ENCODE peak calls at places on chromosomes 3 and 15, in nine cellular contexts. H, J, K, U, A, Z, N, L and D are unnamed samples.

GRCh38 chr15:63655683-63656372 is 58.6 kb downstream of the FBXL22 start:
- DNase-seq in H (no peak), J (no peak), K (no peak), U (no peak), A (no peak), Z (no peak), N (no peak), L (no peak), D (no peak)

GRCh38 chr3:23341147-23341838 is 138.2 kb downstream of the UBE2E2 start:
- DNase-seq in H (no peak), J (no peak), K (no peak), U (no peak), A (no peak), Z (no peak), N (no peak), L (no peak), D (no peak)

GRCh38 chr3:111311709-111312235 is 230.2 kb upstream of the CD96 start:
- DNase-seq in H (no peak), J (no peak), K (no peak), U (no peak), A (no peak), Z (peak), N (no peak), L (no peak), D (no peak)

GRCh38 chr3:112653209-112653871 is 12.4 kb upstream of the CCDC80 start:
- DNase-seq in H (no peak), J (peak), K (peak), U (no peak), A (no peak), Z (peak), N (no peak), L (no peak), D (no peak)

GRCh38 chr15:93088200-93088980 is 621 bp downstream of the RGMA start:
- DNase-seq in H (peak), J (peak), K (no peak), U (peak), A (no peak), Z (peak), N (peak), L (no peak), D (peak)

GRCh38 chr3:30353711-30354467 is 252.5 kb upstream of the TGFBR2 start:
- DNase-seq in H (no peak), J (no peak), K (no peak), U (no peak), A (no peak), Z (no peak), N (peak), L (no peak), D (no peak)

GRCh38 chr3:184414418-184415228 is 34.8 kb downstream of the CHRD start:
- DNase-seq in H (no peak), J (no peak), K (no peak), U (no peak), A (no peak), Z (no peak), N (no peak), L (peak), D (no peak)

GRCh38 chr3:111884411-111885018 is 25.4 kb downstream of the PHLDB2 start:
- DNase-seq in H (no peak), J (no peak), K (peak), U (no peak), A (peak), Z (peak), N (no peak), L (no peak), D (no peak)

GRCh38 chr15:70264014-70264492 is 166.3 kb upstream of the TLE3 start:
- DNase-seq in H (no peak), J (no peak), K (no peak), U (no peak), A (peak), Z (peak), N (no peak), L (no peak), D (peak)

GRCh38 chr3:196778755-196779154 is 39.1 kb downstream of the PAK2 start:
- DNase-seq in H (no peak), J (peak), K (no peak), U (no peak), A (no peak), Z (peak), N (no peak), L (no peak), D (no peak)

GRCh38 chr3:175606650-175607318 is 747.6 kb downstream of the NAALADL2 start:
- DNase-seq in H (no peak), J (peak), K (no peak), U (no peak), A (no peak), Z (no peak), N (no peak), L (no peak), D (no peak)

GRCh38 chr3:121431717-121432517 is 113.9 kb downstream of the POLQ start:
- DNase-seq in H (no peak), J (peak), K (no peak), U (no peak), A (peak), Z (peak), N (peak), L (no peak), D (no peak)

GRCh38 chr3:132783152-132783551 is 60.9 kb upstream of the NPHP3 start:
- DNase-seq in H (no peak), J (no peak), K (no peak), U (no peak), A (no peak), Z (peak), N (no peak), L (no peak), D (no peak)

GRCh38 chr3:55006277-55006676 is 78.4 kb upstream of the LRTM1 start:
- DNase-seq in H (no peak), J (no peak), K (no peak), U (no peak), A (no peak), Z (no peak), N (no peak), L (no peak), D (no peak)

GRCh38 chr3:64939747-64940450 is 252.1 kb upstream of the ADAMTS9 start:
- DNase-seq in H (no peak), J (no peak), K (no peak), U (no peak), A (no peak), Z (no peak), N (no peak), L (no peak), D (no peak)

GRCh38 chr3:45786801-45787495 is 9.4 kb downstream of the SLC6A20 start:
- DNase-seq in H (no peak), J (no peak), K (no peak), U (no peak), A (no peak), Z (no peak), N (no peak), L (no peak), D (no peak)

DNA sequence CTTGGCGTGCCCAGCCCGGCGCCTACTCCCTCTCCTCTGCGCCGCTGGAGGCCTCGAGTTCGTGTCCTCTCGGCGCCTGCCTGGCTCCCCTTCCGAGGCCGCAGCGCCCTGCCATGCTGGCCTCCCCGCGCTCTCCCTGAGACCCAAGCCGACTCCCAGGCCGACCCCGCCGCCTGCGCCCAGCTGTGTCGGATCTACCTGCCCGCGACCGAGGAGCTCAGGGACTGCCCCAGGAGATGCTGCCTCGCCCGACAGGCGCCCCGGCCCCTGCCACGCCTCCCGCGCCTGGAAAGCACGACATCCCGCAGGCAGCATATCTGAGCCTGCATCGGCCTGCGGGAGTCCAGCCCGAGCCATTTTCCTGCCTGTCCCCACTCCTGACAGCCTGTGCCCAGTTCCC is 16.1 kb downstream of the PAQR9 start:
- DNase-seq in H (no peak), J (no peak), K (peak), U (peak), A (no peak), Z (no peak), N (no peak), L (no peak), D (no peak)
- H3K4me3 ChIP-seq in H (no peak), J (no peak), K (no peak), U (peak), A (no peak), Z (no peak), N (no peak), L (no peak), D (peak)

DNA sequence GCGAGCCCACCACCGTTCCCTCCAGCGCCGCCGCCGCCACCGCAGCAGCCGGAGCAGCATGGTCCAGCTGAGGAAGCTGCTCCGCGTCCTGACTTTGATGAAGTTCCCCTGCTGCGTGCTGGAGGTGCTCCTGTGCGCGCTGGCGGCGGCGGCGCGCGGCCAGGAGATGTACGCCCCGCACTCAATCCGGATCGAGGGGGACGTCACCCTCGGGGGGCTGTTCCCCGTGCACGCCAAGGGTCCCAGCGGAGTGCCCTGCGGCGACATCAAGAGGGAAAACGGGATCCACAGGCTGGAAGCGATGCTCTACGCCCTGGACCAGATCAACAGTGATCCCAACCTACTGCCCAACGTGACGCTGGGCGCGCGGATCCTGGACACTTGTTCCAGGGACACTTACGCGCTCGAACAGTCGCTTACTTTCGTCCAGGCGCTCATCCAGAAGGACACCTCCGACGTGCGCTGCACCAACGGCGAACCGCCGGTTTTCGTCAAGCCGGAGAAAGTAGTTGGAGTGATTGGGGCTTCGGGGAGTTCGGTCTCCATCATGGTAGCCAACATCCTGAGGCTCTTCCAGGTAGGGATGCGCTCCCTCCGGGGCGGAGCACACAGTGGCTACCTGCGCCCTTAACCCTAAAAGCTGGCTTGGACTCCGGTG is 545 bp downstream of the GRM7 start:
- DNase-seq in H (peak), J (no peak), K (no peak), U (peak), A (no peak), Z (no peak), N (no peak), L (no peak), D (no peak)
- H3K4me3 ChIP-seq in H (peak), J (no peak), K (peak), U (peak), A (no peak), Z (no peak), N (no peak), L (no peak), D (peak)

GRCh38 chr15:66369773-66370651 is 13.5 kb upstream of the TIPIN start:
- DNase-seq in H (no peak), J (peak), K (no peak), U (no peak), A (peak), Z (peak), N (no peak), L (no peak), D (no peak)
- H3K4me3 ChIP-seq in H (no peak), J (peak), K (no peak), U (peak), A (no peak), Z (no peak), N (peak), L (peak), D (peak)

DNA sequence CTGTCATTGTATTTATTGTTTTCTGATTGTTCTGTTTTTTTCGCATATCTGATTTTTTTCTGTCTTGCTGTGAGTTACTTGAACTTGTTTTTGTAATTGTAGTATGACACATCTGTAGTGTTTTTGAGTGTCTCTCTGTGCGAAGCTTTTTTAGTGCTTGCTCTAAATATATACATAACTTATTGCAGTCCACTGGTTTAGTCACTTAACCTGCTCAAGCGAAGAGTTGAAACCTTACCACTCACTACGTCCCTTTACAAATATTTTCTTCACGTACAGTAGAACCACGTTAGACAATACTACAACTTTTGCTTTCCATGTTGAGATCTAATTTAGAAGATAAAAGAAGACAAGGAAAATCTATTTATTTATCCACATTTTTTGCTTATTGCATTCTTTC is 713.0 kb upstream of the GRM7 start:
- DNase-seq in H (no peak), J (no peak), K (no peak), U (no peak), A (no peak), Z (no peak), N (no peak), L (no peak), D (no peak)
- H3K4me3 ChIP-seq in H (no peak), J (no peak), K (no peak), U (no peak), A (no peak), Z (no peak), N (no peak), L (no peak), D (no peak)

GRCh38 chr15:34987982-34988873 is at the start of gene ZNF770:
- DNase-seq in H (peak), J (peak), K (peak), U (peak), A (peak), Z (peak), N (peak), L (peak), D (peak)
- H3K4me3 ChIP-seq in H (peak), J (peak), K (peak), U (peak), A (peak), Z (peak), N (peak), L (peak), D (peak)

DNA sequence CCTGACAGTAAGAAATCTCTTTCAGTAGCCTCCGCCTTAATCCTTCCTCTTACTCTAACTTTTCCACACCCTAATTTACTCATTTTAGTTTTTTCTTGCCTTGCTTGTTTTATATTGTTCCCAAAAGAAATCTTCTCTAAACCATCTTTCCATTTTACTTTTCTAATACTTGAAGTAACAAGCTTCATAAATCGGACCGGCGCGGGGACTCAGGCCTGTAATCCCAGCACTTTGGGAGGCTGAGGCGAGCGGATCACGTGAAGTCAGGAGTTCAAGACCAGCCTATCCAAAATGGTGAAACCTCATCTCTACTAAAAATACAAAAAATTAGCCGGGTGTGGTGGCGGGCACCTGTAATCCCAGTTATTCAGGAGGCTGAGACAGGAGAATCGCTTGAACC is 17.3 kb downstream of the ZNF148 start:
- DNase-seq in H (no peak), J (no peak), K (no peak), U (no peak), A (no peak), Z (no peak), N (no peak), L (no peak), D (no peak)
- H3K4me3 ChIP-seq in H (no peak), J (no peak), K (no peak), U (peak), A (no peak), Z (peak), N (peak), L (no peak), D (peak)

GRCh38 chr3:187916072-187916471 is 170.8 kb upstream of the BCL6 start:
- DNase-seq in H (no peak), J (no peak), K (no peak), U (no peak), A (no peak), Z (no peak), N (no peak), L (no peak), D (no peak)
- H3K4me3 ChIP-seq in H (no peak), J (no peak), K (no peak), U (no peak), A (no peak), Z (no peak), N (no peak), L (no peak), D (no peak)

GRCh38 chr3:119786409-119786808 is 4.5 kb downstream of the NR1I2 start:
- DNase-seq in H (no peak), J (no peak), K (no peak), U (no peak), A (no peak), Z (no peak), N (no peak), L (no peak), D (no peak)
- H3K4me3 ChIP-seq in H (no peak), J (no peak), K (no peak), U (no peak), A (no peak), Z (no peak), N (no peak), L (no peak), D (no peak)

DNA sequence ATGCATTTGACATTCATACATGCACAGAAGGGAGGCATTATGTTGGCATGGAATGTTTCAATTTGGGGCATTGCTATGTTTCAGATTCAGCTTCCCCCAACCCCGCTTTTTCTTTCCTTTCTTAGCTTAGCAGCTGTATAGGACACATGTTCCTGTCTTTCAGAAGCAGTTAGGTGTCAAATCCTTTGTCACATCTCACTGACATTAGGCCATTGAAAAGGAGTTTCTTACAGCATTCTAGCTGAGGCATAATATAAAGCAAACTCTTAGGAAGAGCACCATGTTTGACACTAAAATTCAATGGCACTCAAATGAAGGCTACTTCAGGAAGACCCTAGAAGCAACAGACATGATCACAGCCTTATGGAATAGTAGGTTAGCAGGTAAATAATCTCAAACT is 318.3 kb upstream of the ARPP21 start:
- DNase-seq in H (no peak), J (no peak), K (no peak), U (no peak), A (no peak), Z (no peak), N (no peak), L (no peak), D (no peak)
- H3K4me3 ChIP-seq in H (no peak), J (no peak), K (no peak), U (no peak), A (no peak), Z (no peak), N (no peak), L (no peak), D (no peak)